ENCODE peak calls at places on chromosomes 5 and 9, in six cellular contexts. One of them, this sample, is unnamed.

GRCh38 chr5:1526681-1527131 is 2.9 kb upstream of the LPCAT1 start:
- DNase-seq in left cardiac atrium: no peak
- DNase-seq in DMS53: no peak
- DNase-seq in omental fat pad: no peak
- DNase-seq in tibial artery: peak; percentile 31
- DNase-seq in stimulated activated naive CD8-positive, alpha-beta T cell treated with anti-CD3 and anti-CD28 coated beads, Interleukin-15, Interleukin-2, amounts not matched to agents 100 U/mL and 50 U/mL, for 24 hours: no peak
- DNase-seq in this sample: no peak

GRCh38 chr9:101028346-101029299 is at the start of gene PLPPR1:
- DNase-seq in stimulated activated naive CD8-positive, alpha-beta T cell treated with anti-CD3 and anti-CD28 coated beads, Interleukin-15, Interleukin-2, amounts not matched to agents 100 U/mL and 50 U/mL, for 24 hours: no peak
- DNase-seq in left cardiac atrium: peak; percentile 25
- DNase-seq in tibial artery: no peak
- DNase-seq in DMS53: peak; percentile 89
- DNase-seq in omental fat pad: no peak
- DNase-seq in this sample: peak; percentile 2

GRCh38 chr5:153084476-153084875 is 406.0 kb upstream of the GRIA1 start:
- DNase-seq in left cardiac atrium: no peak
- DNase-seq in stimulated activated naive CD8-positive, alpha-beta T cell treated with anti-CD3 and anti-CD28 coated beads, Interleukin-15, Interleukin-2, amounts not matched to agents 100 U/mL and 50 U/mL, for 24 hours: no peak
- DNase-seq in omental fat pad: no peak
- DNase-seq in DMS53: no peak
- DNase-seq in tibial artery: no peak
- DNase-seq in this sample: no peak

GRCh38 chr9:114238919-114239879 is 83.7 kb upstream of the ORM1 start:
- DNase-seq in tibial artery: no peak
- DNase-seq in stimulated activated naive CD8-positive, alpha-beta T cell treated with anti-CD3 and anti-CD28 coated beads, Interleukin-15, Interleukin-2, amounts not matched to agents 100 U/mL and 50 U/mL, for 24 hours: no peak
- DNase-seq in omental fat pad: no peak
- DNase-seq in DMS53: peak; percentile 17
- DNase-seq in left cardiac atrium: peak; percentile 43
- DNase-seq in this sample: peak; percentile 12

GRCh38 chr5:31442253-31442820 is 89.6 kb downstream of the DROSHA start:
- DNase-seq in stimulated activated naive CD8-positive, alpha-beta T cell treated with anti-CD3 and anti-CD28 coated beads, Interleukin-15, Interleukin-2, amounts not matched to agents 100 U/mL and 50 U/mL, for 24 hours: no peak
- DNase-seq in left cardiac atrium: no peak
- DNase-seq in DMS53: no peak
- DNase-seq in tibial artery: no peak
- DNase-seq in omental fat pad: no peak
- DNase-seq in this sample: no peak

GRCh38 chr5:145141534-145141933 is 693.6 kb downstream of the PRELID2 start:
- DNase-seq in left cardiac atrium: no peak
- DNase-seq in stimulated activated naive CD8-positive, alpha-beta T cell treated with anti-CD3 and anti-CD28 coated beads, Interleukin-15, Interleukin-2, amounts not matched to agents 100 U/mL and 50 U/mL, for 24 hours: no peak
- DNase-seq in DMS53: no peak
- DNase-seq in tibial artery: no peak
- DNase-seq in omental fat pad: no peak
- DNase-seq in this sample: no peak

GRCh38 chr9:107235765-107236442 is 47.2 kb upstream of the RAD23B start:
- DNase-seq in tibial artery: no peak
- DNase-seq in stimulated activated naive CD8-positive, alpha-beta T cell treated with anti-CD3 and anti-CD28 coated beads, Interleukin-15, Interleukin-2, amounts not matched to agents 100 U/mL and 50 U/mL, for 24 hours: no peak
- DNase-seq in omental fat pad: no peak
- DNase-seq in left cardiac atrium: no peak
- DNase-seq in DMS53: no peak
- DNase-seq in this sample: no peak

GRCh38 chr9:69023650-69024049 is 9.7 kb upstream of the PRKACG start:
- DNase-seq in stimulated activated naive CD8-positive, alpha-beta T cell treated with anti-CD3 and anti-CD28 coated beads, Interleukin-15, Interleukin-2, amounts not matched to agents 100 U/mL and 50 U/mL, for 24 hours: no peak
- DNase-seq in left cardiac atrium: no peak
- DNase-seq in tibial artery: no peak
- DNase-seq in omental fat pad: no peak
- DNase-seq in DMS53: no peak
- DNase-seq in this sample: no peak

GRCh38 chr9:135214706-135215105 is 127.2 kb downstream of the OLFM1 start:
- DNase-seq in DMS53: no peak
- DNase-seq in omental fat pad: no peak
- DNase-seq in left cardiac atrium: no peak
- DNase-seq in stimulated activated naive CD8-positive, alpha-beta T cell treated with anti-CD3 and anti-CD28 coated beads, Interleukin-15, Interleukin-2, amounts not matched to agents 100 U/mL and 50 U/mL, for 24 hours: no peak
- DNase-seq in tibial artery: no peak
- DNase-seq in this sample: no peak

GRCh38 chr5:180935203-180935602 is 36.2 kb downstream of the BTNL8 start:
- DNase-seq in stimulated activated naive CD8-positive, alpha-beta T cell treated with anti-CD3 and anti-CD28 coated beads, Interleukin-15, Interleukin-2, amounts not matched to agents 100 U/mL and 50 U/mL, for 24 hours: no peak
- DNase-seq in tibial artery: no peak
- DNase-seq in left cardiac atrium: no peak
- DNase-seq in DMS53: no peak
- DNase-seq in omental fat pad: no peak
- DNase-seq in this sample: no peak

GRCh38 chr9:29717576-29717975 is 2144.3 kb upstream of the C9orf72 start:
- DNase-seq in stimulated activated naive CD8-positive, alpha-beta T cell treated with anti-CD3 and anti-CD28 coated beads, Interleukin-15, Interleukin-2, amounts not matched to agents 100 U/mL and 50 U/mL, for 24 hours: no peak
- DNase-seq in left cardiac atrium: no peak
- DNase-seq in DMS53: no peak
- DNase-seq in tibial artery: no peak
- DNase-seq in omental fat pad: no peak
- DNase-seq in this sample: no peak

GRCh38 chr5:110469486-110469885 is 257.0 kb downstream of the TMEM232 start:
- DNase-seq in tibial artery: no peak
- DNase-seq in stimulated activated naive CD8-positive, alpha-beta T cell treated with anti-CD3 and anti-CD28 coated beads, Interleukin-15, Interleukin-2, amounts not matched to agents 100 U/mL and 50 U/mL, for 24 hours: no peak
- DNase-seq in left cardiac atrium: no peak
- DNase-seq in omental fat pad: no peak
- DNase-seq in DMS53: no peak
- DNase-seq in this sample: no peak